ENCODE peak calls at places on chromosomes 7 and 10, in ten cellular contexts. Z, R, S, C, K, Q, X, B, W and J are unnamed samples.

GRCh38 chr10:113071446-113071845 is 121.4 kb downstream of the TCF7L2 start:
- DNase-seq in S (no peak), B (no peak), X (no peak), R (no peak), K (peak; percentile 75), W (no peak), Q (peak; percentile 80), C (no peak), Z (peak; percentile 88), J (no peak)

GRCh38 chr10:123868058-123868995 is 23.3 kb downstream of the CPXM2 start:
- DNase-seq in B (no peak), X (no peak), K (no peak), W (no peak), S (no peak), R (no peak), C (no peak), Q (no peak), Z (peak; percentile 78), J (no peak)

GRCh38 chr10:132272061-132272766 is 35.5 kb downstream of the STK32C start:
- DNase-seq in X (no peak), B (no peak), K (no peak), C (peak; percentile 59), Q (peak; percentile 82), S (peak; percentile 68), R (no peak), W (no peak), Z (no peak), J (no peak)

GRCh38 chr10:12389154-12389734 is 39.9 kb downstream of the CAMK1D start:
- DNase-seq in Z (peak; percentile 64), C (no peak), Q (no peak), B (no peak), W (no peak), K (peak; percentile 13), X (peak; percentile 75), S (no peak), R (peak; percentile 44), J (no peak)

GRCh38 chr7:116195451-116195850 is 14.9 kb upstream of the TES start:
- DNase-seq in Z (no peak), K (no peak), C (peak; percentile 64), Q (peak; percentile 29), R (no peak), B (peak; percentile 76), X (no peak), S (no peak), W (no peak), J (no peak)

GRCh38 chr10:84214612-84215235 is 10.6 kb downstream of the LRIT2 start:
- DNase-seq in S (no peak), Z (peak; percentile 60), C (no peak), B (no peak), K (no peak), X (no peak), R (peak; percentile 60), Q (no peak), W (no peak), J (no peak)

GRCh38 chr10:123390874-123391273 is 236.7 kb downstream of the BUB3 start:
- DNase-seq in S (no peak), Z (no peak), K (no peak), B (no peak), Q (no peak), C (no peak), W (no peak), R (no peak), X (no peak), J (no peak)

GRCh38 chr7:105452085-105452484 is 63.4 kb upstream of the SRPK2 start:
- DNase-seq in C (no peak), B (no peak), X (no peak), S (no peak), Q (no peak), W (no peak), K (no peak), R (no peak), Z (no peak), J (no peak)

GRCh38 chr10:4509405-4509804 is 316.6 kb upstream of the AKR1E2 start:
- DNase-seq in C (no peak), Z (no peak), R (no peak), B (no peak), W (no peak), K (no peak), X (no peak), S (no peak), Q (no peak), J (no peak)

GRCh38 chr7:23472556-23472955 is 2.3 kb upstream of the IGF2BP3 start:
- DNase-seq in C (no peak), S (no peak), X (no peak), R (no peak), W (no peak), Q (no peak), Z (no peak), B (no peak), K (no peak), J (no peak)

GRCh38 chr7:23472974-23473847 is 2.9 kb upstream of the IGF2BP3 start:
- DNase-seq in Q (no peak), C (no peak), K (no peak), W (no peak), R (no peak), Z (no peak), S (peak; percentile 44), X (no peak), B (no peak), J (no peak)

GRCh38 chr7:23470290-23471089 is at the start of gene IGF2BP3:
- DNase-seq in C (peak; percentile 84), Z (no peak), R (no peak), K (no peak), W (no peak), X (no peak), S (peak; percentile 98), B (peak; percentile 95), Q (peak; percentile 98), J (no peak)

GRCh38 chr7:23471090-23471859 is 984 bp upstream of the IGF2BP3 start:
- DNase-seq in B (peak; percentile 71), S (peak; percentile 83), K (no peak), Z (no peak), R (no peak), X (no peak), W (no peak), C (no peak), Q (peak; percentile 81), J (no peak)

GRCh38 chr7:23472046-23472445 is 1.8 kb upstream of the IGF2BP3 start:
- DNase-seq in X (no peak), K (no peak), Z (no peak), W (no peak), S (no peak), R (no peak), C (no peak), Q (no peak), B (no peak), J (no peak)
- H3K4me3 ChIP-seq in X (no peak overlapping the region), K (no peak overlapping the region), Z (no peak overlapping the region), W (no peak overlapping the region), S (no peak overlapping the region), R (no peak overlapping the region), C (no peak overlapping the region), Q (peak overlapping the region; percentile 91), B (peak overlapping the region; percentile 87), J (no peak overlapping the region)

GRCh38 chr10:128295003-128295402 is 168.8 kb upstream of the MKI67 start:
- DNase-seq in R (no peak), K (no peak), X (no peak), Q (no peak), S (no peak), B (no peak), Z (no peak), C (no peak), W (no peak), J (no peak)
- TF ChIP-seq CTCF in R (no peak), K (no peak), X (no peak), Q (no peak), S (no peak), B (no peak), Z (no peak), C (no peak), W (no peak), J (no peak)

DNA sequence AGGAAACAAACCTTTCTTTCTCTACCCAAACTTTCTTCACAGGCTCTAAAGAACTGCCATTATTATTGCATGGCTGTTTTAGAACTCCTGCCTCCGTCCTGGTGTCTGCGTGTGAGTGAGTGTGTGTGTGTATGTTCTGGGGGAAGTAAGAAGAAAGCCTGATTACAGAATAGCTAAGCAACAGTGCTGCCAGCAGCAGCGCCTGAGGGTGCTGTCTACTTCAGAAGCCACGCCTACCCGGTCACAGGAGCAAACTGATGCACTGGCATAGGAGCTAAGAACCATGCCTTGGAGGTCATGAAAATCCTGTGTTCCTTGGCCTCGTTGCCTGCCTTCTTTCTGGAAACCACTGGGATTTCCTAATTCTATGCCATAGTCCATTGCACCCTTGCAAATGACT is 25.2 kb downstream of the LIPK start:
- DNase-seq in W (no peak), R (no peak), K (no peak), X (no peak), Q (peak; percentile 33), C (no peak), Z (no peak), S (no peak), B (no peak), J (no peak)
- H3K4me3 ChIP-seq in W (no peak overlapping the region), R (no peak overlapping the region), K (no peak overlapping the region), X (no peak overlapping the region), Q (no peak overlapping the region), C (no peak overlapping the region), Z (no peak overlapping the region), S (no peak overlapping the region), B (no peak overlapping the region), J (no peak overlapping the region)

GRCh38 chr7:48102530-48102929 is 13.5 kb downstream of the UPP1 start:
- DNase-seq in S (no peak), Z (peak; percentile 39), K (no peak), R (no peak), B (no peak), X (no peak), Q (no peak), W (no peak), C (no peak), J (no peak)

GRCh38 chr7:48105045-48105444 is 16.0 kb downstream of the UPP1 start:
- DNase-seq in S (no peak), B (no peak), W (no peak), Z (no peak), R (no peak), Q (no peak), K (no peak), C (no peak), X (no peak), J (no peak)

GRCh38 chr7:48099781-48100180 is 10.7 kb downstream of the UPP1 start:
- DNase-seq in C (no peak), R (no peak), S (no peak), K (no peak), Q (no peak), B (no peak), W (no peak), Z (no peak), X (no peak), J (no peak)

GRCh38 chr7:48101352-48101751 is 12.3 kb downstream of the UPP1 start:
- DNase-seq in R (no peak), S (no peak), W (no peak), K (no peak), B (no peak), X (no peak), Q (no peak), C (no peak), Z (peak; percentile 64), J (no peak)

DNA sequence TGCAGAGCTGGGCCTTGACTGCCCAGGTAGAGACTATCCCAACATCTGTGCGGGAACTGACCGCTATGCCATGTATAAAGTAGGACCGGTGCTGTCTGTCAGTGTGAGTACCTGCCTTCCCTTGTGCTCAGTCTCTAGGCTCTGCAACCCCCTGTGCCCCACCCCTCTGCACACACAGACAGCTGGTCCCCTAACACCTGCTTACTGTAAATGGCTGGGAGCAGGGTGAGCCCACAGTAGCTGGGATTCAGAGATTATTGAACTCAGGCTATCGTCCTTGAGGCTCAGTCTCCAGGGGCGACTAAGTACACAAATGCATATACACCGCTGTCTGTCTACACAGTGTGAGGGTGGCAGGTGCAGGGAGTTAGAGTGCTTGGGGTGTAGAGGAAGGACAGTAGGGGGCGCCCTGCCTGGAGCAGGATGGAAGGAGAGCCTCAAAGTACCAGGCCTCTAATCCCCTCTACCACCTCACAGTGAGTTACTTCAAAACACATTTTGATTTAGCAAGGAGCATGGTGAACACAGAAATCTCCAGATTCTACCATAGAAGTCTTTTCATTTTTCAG is 12.9 kb downstream of the UPP1 start:
- DNase-seq in W (no peak), Z (peak; percentile 68), S (no peak), X (no peak), B (no peak), R (no peak), K (no peak), Q (no peak), C (no peak), J (no peak)
- TF ChIP-seq CTCF in W (no peak), Z (no peak), S (peak; percentile 9), X (no peak), B (peak; percentile 59), R (no peak), K (no peak), Q (peak; percentile 34), C (peak; percentile 37), J (peak; percentile 23)